ENCODE peak calls at places on chromosome 17, in five cellular contexts. U is non-pigmented ciliary epithelial cell, F is dermis microvascular lymphatic vessel endothelial cell, P is posterior cingulate gyrus, V is NCI-H1092. N is an unnamed sample.

GRCh38 chr17:79695293-79696158 is 35.2 kb upstream of the ENPP7 start:
- DNase-seq in U (peak), F (peak), P (no peak), V (no peak), N (no peak)

GRCh38 chr17:76120658-76121008 is 17.0 kb upstream of the EXOC7 start:
- DNase-seq in U (no peak), F (no peak), P (no peak), V (no peak), N (no peak)

GRCh38 chr17:82333279-82334171 is at the start of gene SECTM1:
- DNase-seq in U (no peak), F (peak), P (no peak), V (no peak), N (peak)

GRCh38 chr17:34703533-34703932 is 124.2 kb downstream of the TMEM132E start:
- DNase-seq in U (no peak), F (peak), P (no peak), V (no peak), N (peak)

GRCh38 chr17:19023209-19023999 is 18.8 kb upstream of the FAM83G start:
- DNase-seq in U (no peak), F (no peak), P (no peak), V (no peak), N (no peak)

GRCh38 chr17:70320642-70321345 is 151.5 kb downstream of the KCNJ2 start:
- DNase-seq in U (no peak), F (no peak), P (no peak), V (peak), N (no peak)

GRCh38 chr17:28335959-28336871 is 654 bp downstream of the TNFAIP1 start:
- DNase-seq in U (peak), F (peak), P (peak), V (no peak), N (peak)

GRCh38 chr17:45640141-45640850 is 143.8 kb upstream of the CRHR1 start:
- DNase-seq in U (peak), F (peak), P (peak), V (no peak), N (peak)

GRCh38 chr17:80183581-80184422 is 14.0 kb downstream of the CARD14 start:
- DNase-seq in U (no peak), F (no peak), P (no peak), V (no peak), N (no peak)

GRCh38 chr17:44919885-44920564 is 4.7 kb upstream of the GFAP start:
- DNase-seq in U (no peak), F (peak), P (peak), V (peak), N (peak)

GRCh38 chr17:181213-182163 is at the start of gene DOC2B:
- DNase-seq in U (no peak), F (peak), P (peak), V (no peak), N (peak)

GRCh38 chr17:31561469-31562412 is 170.3 kb downstream of the RAB11FIP4 start:
- DNase-seq in U (no peak), F (peak), P (no peak), V (no peak), N (no peak)

GRCh38 chr17:39153541-39154111 is 2.2 kb upstream of the PLXDC1 start:
- DNase-seq in U (peak), F (peak), P (peak), V (peak), N (peak)

GRCh38 chr17:51904379-51904778 is 254.1 kb downstream of the CA10 start:
- DNase-seq in U (no peak), F (no peak), P (no peak), V (no peak), N (no peak)

GRCh38 chr17:57551321-57552079 is 193.6 kb downstream of the CCDC182 start:
- DNase-seq in U (no peak), F (no peak), P (no peak), V (no peak), N (no peak)

GRCh38 chr17:17346428-17347233 is 43.5 kb downstream of the NT5M start:
- DNase-seq in U (no peak), F (no peak), P (no peak), V (no peak), N (no peak)

GRCh38 chr17:5587431-5588032 is 3.2 kb upstream of the NLRP1 start:
- DNase-seq in U (no peak), F (peak), P (no peak), V (peak), N (peak)

GRCh38 chr17:74276561-74277009 is 2.6 kb downstream of the DNAI2 start:
- DNase-seq in U (no peak), F (no peak), P (peak), V (no peak), N (peak)

GRCh38 chr17:38868968-38869646 is 751 bp upstream of the LASP1 start:
- DNase-seq in U (no peak), F (peak), P (peak), V (peak), N (peak)

GRCh38 chr17:50184611-50185398 is 16.6 kb downstream of the COL1A1 start:
- DNase-seq in U (no peak), F (no peak), P (peak), V (no peak), N (peak)

GRCh38 chr17:37106049-37106448 is 157.3 kb downstream of the AATF start:
- DNase-seq in U (no peak), F (no peak), P (no peak), V (no peak), N (no peak)

GRCh38 chr17:79581306-79581932 is 29.4 kb downstream of the RBFOX3 start:
- DNase-seq in U (no peak), F (no peak), P (no peak), V (peak), N (no peak)

GRCh38 chr17:81329927-81330883 is 35.1 kb upstream of the SLC38A10 start:
- DNase-seq in U (no peak), F (no peak), P (no peak), V (no peak), N (peak)

GRCh38 chr17:3582921-3583320 is 25.3 kb upstream of the TRPV3 start:
- DNase-seq in U (no peak), F (no peak), P (no peak), V (no peak), N (no peak)

GRCh38 chr17:68328676-68329075 is 37.4 kb downstream of the ARSG start:
- DNase-seq in U (no peak), F (no peak), P (no peak), V (no peak), N (no peak)